ENCODE peak calls at places on chromosomes 12 and 14, in four cellular contexts. One of them, this sample, is unnamed.

GRCh38 chr12:94714378-94714777 is 64.0 kb upstream of the TMCC3 start:
- DNase-seq in astrocyte of the spinal cord: peak; percentile 86
- DNase-seq in HL-60: no peak
- DNase-seq in astrocyte of the cerebellum: peak; percentile 34
- DNase-seq in this sample: no peak

GRCh38 chr14:101072070-101072469 is 168.5 kb upstream of the RTL1 start:
- DNase-seq in astrocyte of the cerebellum: no peak
- DNase-seq in astrocyte of the spinal cord: no peak
- DNase-seq in HL-60: no peak
- DNase-seq in this sample: no peak

GRCh38 chr12:12613334-12613733 is 1.7 kb downstream of the CREBL2 start:
- DNase-seq in HL-60: no peak
- DNase-seq in astrocyte of the spinal cord: no peak
- DNase-seq in astrocyte of the cerebellum: no peak
- DNase-seq in this sample: no peak

GRCh38 chr14:33475623-33476022 is 475.3 kb downstream of the EGLN3 start:
- DNase-seq in astrocyte of the spinal cord: peak; percentile 49
- DNase-seq in HL-60: peak; percentile 3
- DNase-seq in astrocyte of the cerebellum: peak; percentile 19
- DNase-seq in this sample: peak; percentile 58

GRCh38 chr12:12451063-12451462 is 94.2 kb downstream of the BORCS5 start:
- DNase-seq in astrocyte of the cerebellum: no peak
- DNase-seq in HL-60: no peak
- DNase-seq in astrocyte of the spinal cord: no peak
- DNase-seq in this sample: no peak

GRCh38 chr14:54566152-54566409 is 847 bp upstream of the SAMD4A start:
- DNase-seq in HL-60: no peak
- DNase-seq in astrocyte of the cerebellum: no peak
- DNase-seq in astrocyte of the spinal cord: no peak
- DNase-seq in this sample: no peak

GRCh38 chr14:76810953-76811400 is 1.7 kb downstream of the ANGEL1 start:
- DNase-seq in HL-60: peak; percentile 19
- DNase-seq in astrocyte of the spinal cord: peak; percentile 35
- DNase-seq in astrocyte of the cerebellum: no peak
- DNase-seq in this sample: peak; percentile 12

GRCh38 chr14:29459967-29460366 is 467.7 kb downstream of the PRKD1 start:
- DNase-seq in astrocyte of the spinal cord: no peak
- DNase-seq in astrocyte of the cerebellum: no peak
- DNase-seq in HL-60: no peak
- DNase-seq in this sample: no peak

GRCh38 chr12:111467092-111467861 is 61.6 kb downstream of the SH2B3 start:
- DNase-seq in astrocyte of the spinal cord: peak; percentile 68
- DNase-seq in astrocyte of the cerebellum: no peak
- DNase-seq in HL-60: no peak
- DNase-seq in this sample: no peak

GRCh38 chr12:3122841-3123678 is 45.9 kb downstream of the TSPAN9 start:
- DNase-seq in astrocyte of the spinal cord: peak; percentile 81
- DNase-seq in astrocyte of the cerebellum: peak; percentile 50
- DNase-seq in HL-60: no peak
- DNase-seq in this sample: no peak

GRCh38 chr12:94145231-94145979 is 3.0 kb upstream of the PLXNC1 start:
- DNase-seq in HL-60: peak; percentile 41
- DNase-seq in astrocyte of the spinal cord: peak; percentile 59
- DNase-seq in astrocyte of the cerebellum: peak; percentile 28
- DNase-seq in this sample: no peak

GRCh38 chr12:52616680-52617402 is 1.5 kb downstream of the KRT73 start:
- DNase-seq in astrocyte of the spinal cord: no peak
- DNase-seq in HL-60: no peak
- DNase-seq in astrocyte of the cerebellum: no peak
- DNase-seq in this sample: no peak

GRCh38 chr12:131672941-131673330 is 38.0 kb upstream of the SFSWAP start:
- DNase-seq in HL-60: no peak
- DNase-seq in astrocyte of the cerebellum: no peak
- DNase-seq in astrocyte of the spinal cord: no peak
- DNase-seq in this sample: no peak

GRCh38 chr12:115012861-115013667 is 329.1 kb upstream of the TBX3 start:
- DNase-seq in HL-60: no peak
- DNase-seq in astrocyte of the spinal cord: no peak
- DNase-seq in astrocyte of the cerebellum: no peak
- DNase-seq in this sample: no peak

GRCh38 chr12:69966409-69966808 is 141.4 kb downstream of the MYRFL start:
- DNase-seq in astrocyte of the cerebellum: no peak
- DNase-seq in astrocyte of the spinal cord: peak; percentile 51
- DNase-seq in HL-60: no peak
- DNase-seq in this sample: no peak

GRCh38 chr12:99381992-99382391 is 265.6 kb upstream of the GARIN6 start:
- DNase-seq in astrocyte of the cerebellum: no peak
- DNase-seq in astrocyte of the spinal cord: no peak
- DNase-seq in HL-60: no peak
- DNase-seq in this sample: no peak

GRCh38 chr12:52285851-52286530 is 5.3 kb downstream of the KRT81 start:
- DNase-seq in astrocyte of the cerebellum: no peak
- DNase-seq in HL-60: no peak
- DNase-seq in astrocyte of the spinal cord: no peak
- DNase-seq in this sample: no peak

GRCh38 chr14:90839024-90839888 is 23.0 kb upstream of the TTC7B start:
- DNase-seq in HL-60: no peak
- DNase-seq in astrocyte of the spinal cord: peak; percentile 28
- DNase-seq in astrocyte of the cerebellum: no peak
- DNase-seq in this sample: no peak

GRCh38 chr12:129854591-129854990 is 49.2 kb downstream of the TMEM132D start:
- DNase-seq in astrocyte of the cerebellum: no peak
- DNase-seq in HL-60: no peak
- DNase-seq in astrocyte of the spinal cord: no peak
- DNase-seq in this sample: no peak

GRCh38 chr14:96250545-96250944 is 5.5 kb upstream of the BDKRB1 start:
- DNase-seq in HL-60: no peak
- DNase-seq in astrocyte of the cerebellum: no peak
- DNase-seq in astrocyte of the spinal cord: no peak
- DNase-seq in this sample: no peak

GRCh38 chr14:62101189-62101588 is 339.0 kb downstream of the SNAPC1 start:
- DNase-seq in HL-60: no peak
- DNase-seq in astrocyte of the cerebellum: no peak
- DNase-seq in astrocyte of the spinal cord: no peak
- DNase-seq in this sample: no peak

GRCh38 chr14:80862983-80863382 is 78.6 kb downstream of the CEP128 start:
- DNase-seq in astrocyte of the spinal cord: no peak
- DNase-seq in astrocyte of the cerebellum: no peak
- DNase-seq in HL-60: no peak
- DNase-seq in this sample: no peak

GRCh38 chr14:25050494-25051170 is 685 bp upstream of the STXBP6 start:
- DNase-seq in HL-60: no peak
- DNase-seq in astrocyte of the spinal cord: peak; percentile 59
- DNase-seq in astrocyte of the cerebellum: peak; percentile 49
- DNase-seq in this sample: peak; percentile 6

GRCh38 chr14:61615743-61616523 is 79.4 kb upstream of the HIF1A start:
- DNase-seq in HL-60: no peak
- DNase-seq in astrocyte of the cerebellum: no peak
- DNase-seq in astrocyte of the spinal cord: no peak
- DNase-seq in this sample: no peak

GRCh38 chr14:35808076-35808657 is 928 bp downstream of the RALGAPA1 start:
- DNase-seq in astrocyte of the cerebellum: no peak
- DNase-seq in HL-60: peak; percentile 26
- DNase-seq in astrocyte of the spinal cord: peak; percentile 16
- DNase-seq in this sample: peak; percentile 36

GRCh38 chr12:122022393-122023338 is 982 bp downstream of the BCL7A start:
- DNase-seq in HL-60: peak; percentile 34
- DNase-seq in astrocyte of the spinal cord: peak; percentile 29
- DNase-seq in astrocyte of the cerebellum: no peak
- DNase-seq in this sample: peak; percentile 50

GRCh38 chr12:105474672-105475071 is 144.2 kb downstream of the C12orf75 start:
- DNase-seq in astrocyte of the cerebellum: no peak
- DNase-seq in HL-60: no peak
- DNase-seq in astrocyte of the spinal cord: no peak
- DNase-seq in this sample: no peak

GRCh38 chr12:30923057-30923456 is 3.5 kb upstream of the TSPAN11 start:
- DNase-seq in astrocyte of the cerebellum: no peak
- DNase-seq in astrocyte of the spinal cord: no peak
- DNase-seq in HL-60: no peak
- DNase-seq in this sample: no peak

GRCh38 chr14:79465651-79466050 is 745.7 kb downstream of the DIO2 start:
- DNase-seq in astrocyte of the cerebellum: no peak
- DNase-seq in astrocyte of the spinal cord: no peak
- DNase-seq in HL-60: no peak
- DNase-seq in this sample: no peak

GRCh38 chr12:112005419-112006395 is 7.3 kb downstream of the TMEM116 start:
- DNase-seq in HL-60: no peak
- DNase-seq in astrocyte of the spinal cord: no peak
- DNase-seq in astrocyte of the cerebellum: no peak
- DNase-seq in this sample: peak; percentile 39

GRCh38 chr12:130828895-130829294 is 10.2 kb downstream of the STX2 start:
- DNase-seq in astrocyte of the cerebellum: no peak
- DNase-seq in astrocyte of the spinal cord: no peak
- DNase-seq in HL-60: no peak
- DNase-seq in this sample: no peak

GRCh38 chr14:100965296-100965695 is 61.8 kb upstream of the RTL1 start:
- DNase-seq in HL-60: no peak
- DNase-seq in astrocyte of the spinal cord: no peak
- DNase-seq in astrocyte of the cerebellum: no peak
- DNase-seq in this sample: no peak

GRCh38 chr12:49873361-49873934 is 30.3 kb downstream of the FAIM2 start:
- DNase-seq in astrocyte of the spinal cord: peak; percentile 29
- DNase-seq in astrocyte of the cerebellum: no peak
- DNase-seq in HL-60: no peak
- DNase-seq in this sample: no peak

GRCh38 chr12:10562306-10562933 is 51.0 kb downstream of the MAGOHB start:
- DNase-seq in astrocyte of the spinal cord: peak; percentile 70
- DNase-seq in astrocyte of the cerebellum: peak; percentile 51
- DNase-seq in HL-60: peak; percentile 26
- DNase-seq in this sample: peak; percentile 45

GRCh38 chr12:41190360-41190759 is 2.2 kb downstream of the PDZRN4 start:
- DNase-seq in astrocyte of the cerebellum: peak; percentile 12
- DNase-seq in HL-60: no peak
- DNase-seq in astrocyte of the spinal cord: peak; percentile 20
- DNase-seq in this sample: peak; percentile 25
- TF ChIP-seq CTCF in astrocyte of the cerebellum: peak; percentile 84
- TF ChIP-seq CTCF in HL-60: no peak
- TF ChIP-seq CTCF in astrocyte of the spinal cord: peak; percentile 58
- TF ChIP-seq CTCF in this sample: no peak

GRCh38 chr14:64703393-64704144 is 655 bp upstream of the PLEKHG3 start:
- DNase-seq in astrocyte of the cerebellum: no peak
- DNase-seq in astrocyte of the spinal cord: no peak
- DNase-seq in HL-60: no peak
- DNase-seq in this sample: no peak

GRCh38 chr14:64702493-64703392 is 1.5 kb upstream of the PLEKHG3 start:
- DNase-seq in HL-60: no peak
- DNase-seq in astrocyte of the spinal cord: no peak
- DNase-seq in astrocyte of the cerebellum: no peak
- DNase-seq in this sample: peak; percentile 80

GRCh38 chr14:64705406-64706118 is 1.3 kb downstream of the PLEKHG3 start:
- DNase-seq in astrocyte of the cerebellum: no peak
- DNase-seq in astrocyte of the spinal cord: no peak
- DNase-seq in HL-60: peak; percentile 72
- DNase-seq in this sample: no peak

GRCh38 chr14:64704743-64705405 is 650 bp downstream of the PLEKHG3 start:
- DNase-seq in astrocyte of the cerebellum: no peak
- DNase-seq in astrocyte of the spinal cord: no peak
- DNase-seq in HL-60: no peak
- DNase-seq in this sample: no peak

GRCh38 chr14:64704145-64704742 is at the start of gene PLEKHG3:
- DNase-seq in HL-60: peak; percentile 23
- DNase-seq in astrocyte of the cerebellum: no peak
- DNase-seq in astrocyte of the spinal cord: peak; percentile 75
- DNase-seq in this sample: peak; percentile 81
- TF ChIP-seq CTCF in HL-60: no peak
- TF ChIP-seq CTCF in astrocyte of the cerebellum: no peak
- TF ChIP-seq CTCF in astrocyte of the spinal cord: no peak
- TF ChIP-seq CTCF in this sample: no peak

GRCh38 chr12:1845427-1845826 is 25.1 kb downstream of the LRTM2 start:
- DNase-seq in astrocyte of the spinal cord: no peak
- DNase-seq in astrocyte of the cerebellum: no peak
- DNase-seq in HL-60: no peak
- DNase-seq in this sample: no peak
- TF ChIP-seq CTCF in astrocyte of the spinal cord: no peak
- TF ChIP-seq CTCF in astrocyte of the cerebellum: no peak
- TF ChIP-seq CTCF in HL-60: no peak
- TF ChIP-seq CTCF in this sample: no peak

DNA sequence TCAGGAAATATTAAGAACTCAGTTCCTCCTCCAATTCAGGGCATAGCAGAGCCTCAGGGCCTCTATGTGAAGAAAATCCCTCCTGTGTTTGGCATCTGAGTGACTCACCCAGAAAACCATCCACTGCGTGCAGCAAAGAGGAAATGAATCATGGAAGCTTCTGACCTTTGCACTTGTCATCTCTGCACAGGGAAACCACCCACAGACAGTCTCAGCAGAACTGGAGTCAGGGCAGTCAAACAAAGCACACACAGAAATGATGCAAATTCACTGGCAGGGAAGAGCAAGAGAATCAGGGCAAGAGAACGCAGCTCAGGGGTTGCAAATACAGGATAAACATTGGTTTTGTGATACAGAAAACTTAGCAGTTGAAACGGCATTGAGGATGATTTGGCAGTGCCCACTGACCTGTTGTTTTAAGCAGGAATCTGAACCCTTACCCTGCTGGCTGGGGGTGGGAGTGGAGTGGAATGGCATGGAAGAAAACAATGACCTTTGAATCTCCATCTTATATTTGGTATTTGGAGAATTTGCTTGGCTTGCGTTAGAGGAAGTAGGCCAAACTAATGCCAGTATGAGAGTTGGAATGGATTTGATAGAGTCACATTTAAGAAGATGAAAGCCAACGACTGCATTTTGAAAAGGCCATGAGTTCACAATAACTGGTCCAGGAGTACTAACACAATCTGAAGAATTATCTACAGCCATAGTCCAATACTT is 53.5 kb downstream of the PHLDA1 start:
- DNase-seq in astrocyte of the cerebellum: peak; percentile 98
- DNase-seq in astrocyte of the spinal cord: peak; percentile 99
- DNase-seq in HL-60: peak; percentile 94
- DNase-seq in this sample: peak; percentile 92
- TF ChIP-seq CTCF in astrocyte of the cerebellum: no peak
- TF ChIP-seq CTCF in astrocyte of the spinal cord: no peak
- TF ChIP-seq CTCF in HL-60: no peak
- TF ChIP-seq CTCF in this sample: no peak

DNA sequence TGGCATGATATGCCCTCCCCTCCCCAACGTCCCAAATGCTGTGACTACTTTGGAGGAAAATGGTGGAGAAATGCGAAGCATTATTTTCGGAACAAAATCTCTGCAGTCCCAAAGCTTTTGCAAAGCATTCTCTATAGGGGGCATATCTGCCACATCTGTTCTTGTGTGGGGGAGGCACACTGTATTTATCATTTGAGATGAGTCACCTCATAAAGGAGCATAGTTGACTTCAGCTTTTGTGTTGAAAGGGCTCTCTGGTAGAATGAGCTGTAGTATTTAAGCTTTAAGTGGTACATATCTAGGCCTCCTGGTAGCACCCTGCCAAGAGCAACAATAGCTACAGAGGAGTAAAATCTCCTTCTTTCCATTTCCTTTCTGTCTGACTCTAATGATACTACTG is 447.5 kb downstream of the ADAMTS20 start:
- DNase-seq in astrocyte of the cerebellum: peak; percentile 35
- DNase-seq in astrocyte of the spinal cord: peak; percentile 90
- DNase-seq in HL-60: no peak
- DNase-seq in this sample: no peak
- TF ChIP-seq CTCF in astrocyte of the cerebellum: no peak
- TF ChIP-seq CTCF in astrocyte of the spinal cord: peak; percentile 8
- TF ChIP-seq CTCF in HL-60: no peak
- TF ChIP-seq CTCF in this sample: no peak